ENCODE peak calls at places on chromosomes 11 and 22, in ten cellular contexts. F is thyroid gland, I is IMR-90, X is spleen, P is endothelial cell of umbilical vein, Y is Peyer's patch, S is HCT116, O is right lobe of liver, G is stomach, A is uterus. J is an unnamed sample.

GRCh38 chr11:21582791-21583190 is 610.1 kb upstream of the ANO5 start:
- DNase-seq in F (no peak), I (no peak), X (no peak), P (no peak), Y (no peak), S (no peak), O (no peak), G (no peak), A (no peak), J (no peak)

GRCh38 chr11:96391698-96392307 is 2.0 kb downstream of the JRKL start:
- DNase-seq in F (no peak), I (no peak), X (no peak), P (no peak), Y (no peak), S (no peak), O (no peak), G (no peak), A (no peak), J (no peak)

GRCh38 chr11:47261291-47261800 is 3.5 kb downstream of the NR1H3 start:
- DNase-seq in F (no peak), I (no peak), X (peak; percentile 68), P (no peak), Y (no peak), S (no peak), O (no peak), G (no peak), A (no peak), J (no peak)

GRCh38 chr22:22888509-22889353 is 1.1 kb downstream of the IGLL5 start:
- DNase-seq in F (no peak), I (no peak), X (no peak), P (no peak), Y (peak; percentile 28), S (no peak), O (no peak), G (no peak), A (no peak), J (no peak)

GRCh38 chr22:47095395-47096122 is 333.1 kb downstream of the TBC1D22A start:
- DNase-seq in F (no peak), I (peak; percentile 32), X (no peak), P (no peak), Y (no peak), S (no peak), O (no peak), G (no peak), A (no peak), J (no peak)

GRCh38 chr11:128328955-128329551 is 258.3 kb downstream of the ETS1 start:
- DNase-seq in F (no peak), I (no peak), X (peak; percentile 82), P (peak; percentile 93), Y (no peak), S (no peak), O (peak; percentile 61), G (no peak), A (no peak), J (no peak)

GRCh38 chr11:67420646-67421420 is 5.4 kb downstream of the CARNS1 start:
- DNase-seq in F (peak; percentile 97), I (peak; percentile 80), X (peak; percentile 100), P (peak; percentile 92), Y (peak; percentile 99), S (peak; percentile 81), O (peak; percentile 99), G (peak; percentile 99), A (peak; percentile 96), J (peak; percentile 78)

GRCh38 chr11:45094958-45095690 is 51.3 kb upstream of the PRDM11 start:
- DNase-seq in F (no peak), I (no peak), X (peak; percentile 65), P (no peak), Y (no peak), S (no peak), O (no peak), G (no peak), A (no peak), J (no peak)

GRCh38 chr11:104094576-104094975 is 58.1 kb downstream of the DDI1 start:
- DNase-seq in F (no peak), I (peak; percentile 66), X (no peak), P (no peak), Y (no peak), S (no peak), O (no peak), G (no peak), A (no peak), J (no peak)

GRCh38 chr11:123111465-123111864 is 49.5 kb upstream of the HSPA8 start:
- DNase-seq in F (no peak), I (peak; percentile 65), X (no peak), P (peak; percentile 41), Y (no peak), S (peak; percentile 47), O (no peak), G (no peak), A (no peak), J (peak; percentile 15)

GRCh38 chr11:74714904-74715303 is 16.3 kb downstream of the CHRDL2 start:
- DNase-seq in F (no peak), I (no peak), X (no peak), P (no peak), Y (no peak), S (no peak), O (no peak), G (no peak), A (no peak), J (no peak)

GRCh38 chr11:134818531-134818930 is 406.5 kb upstream of the B3GAT1 start:
- DNase-seq in F (no peak), I (no peak), X (no peak), P (no peak), Y (no peak), S (no peak), O (no peak), G (no peak), A (no peak), J (no peak)

GRCh38 chr11:131370090-131370751 is at the start of gene NTM:
- DNase-seq in F (peak; percentile 80), I (peak; percentile 7), X (no peak), P (no peak), Y (peak; percentile 59), S (no peak), O (no peak), G (peak; percentile 44), A (no peak), J (no peak)

GRCh38 chr11:43748095-43748494 is 67.6 kb downstream of the HSD17B12 start:
- DNase-seq in F (no peak), I (no peak), X (no peak), P (no peak), Y (no peak), S (no peak), O (no peak), G (no peak), A (no peak), J (no peak)

GRCh38 chr22:42919199-42919598 is 62.1 kb upstream of the ARFGAP3 start:
- DNase-seq in F (no peak), I (no peak), X (no peak), P (no peak), Y (no peak), S (peak; percentile 42), O (no peak), G (no peak), A (no peak), J (no peak)

GRCh38 chr11:8719260-8720190 is 36.9 kb downstream of the RPL27A start:
- DNase-seq in F (no peak), I (peak; percentile 96), X (no peak), P (peak; percentile 65), Y (no peak), S (peak; percentile 76), O (no peak), G (no peak), A (peak; percentile 71), J (peak; percentile 92)

DNA sequence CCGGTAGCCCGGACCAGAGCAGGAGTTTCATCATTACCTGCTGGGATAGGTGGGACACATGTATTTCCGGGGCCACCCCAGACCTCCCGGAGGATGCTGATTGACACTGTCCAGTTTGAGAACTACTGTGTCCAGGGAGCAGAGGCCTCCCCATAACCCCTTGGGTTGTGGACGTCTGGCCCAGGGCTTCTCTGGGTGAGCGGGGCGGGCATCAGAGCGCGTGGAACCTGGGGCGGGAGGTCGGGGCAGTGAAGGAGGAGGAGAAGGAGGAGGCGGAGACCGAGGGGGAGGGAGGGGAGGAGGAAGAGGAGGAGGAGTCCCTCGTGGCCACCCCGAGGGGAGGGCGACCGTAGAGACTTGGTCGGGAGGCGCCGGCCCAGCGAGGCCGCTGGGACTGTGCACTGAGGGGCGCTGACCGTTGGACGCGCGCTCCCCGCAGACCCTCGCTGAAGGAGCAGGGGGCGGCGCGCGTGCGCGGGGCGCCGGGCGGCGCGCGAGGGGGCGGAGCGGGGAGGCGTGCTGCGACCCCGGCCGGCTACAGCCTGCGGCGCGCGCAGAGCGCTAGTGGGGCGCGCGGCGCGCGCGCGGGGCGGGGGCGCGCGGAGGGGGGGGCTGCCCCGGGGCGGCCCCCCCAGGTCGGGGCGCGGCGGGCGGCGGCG is at the start of gene GRK3:
- DNase-seq in F (peak; percentile 85), I (peak; percentile 27), X (peak; percentile 93), P (peak; percentile 37), Y (peak; percentile 87), S (peak; percentile 44), O (peak; percentile 76), G (peak; percentile 55), A (peak; percentile 73), J (peak; percentile 64)
- TF ChIP-seq POLR2A in F (peak; percentile 59), I (no peak), X (no peak), P (no peak), Y (no peak), S (peak; percentile 29), O (peak; percentile 27), G (no peak), A (peak; percentile 41), J (peak; percentile 73)

GRCh38 chr11:118572075-118572913 is at the start of gene ARCN1:
- DNase-seq in F (peak; percentile 80), I (peak; percentile 73), X (peak; percentile 94), P (peak; percentile 74), Y (peak; percentile 90), S (peak; percentile 41), O (peak; percentile 83), G (peak; percentile 78), A (peak; percentile 79), J (peak; percentile 42)
- TF ChIP-seq POLR2A in F (peak; percentile 72), I (peak; percentile 89), X (no peak), P (peak; percentile 92), Y (peak; percentile 17), S (peak; percentile 29), O (peak; percentile 35), G (no peak), A (peak; percentile 69), J (peak; percentile 59)

GRCh38 chr11:73582636-73583035 is 15.3 kb downstream of the FAM168A start:
- DNase-seq in F (no peak), I (no peak), X (no peak), P (no peak), Y (no peak), S (no peak), O (no peak), G (no peak), A (no peak), J (no peak)
- TF ChIP-seq POLR2A in F (no peak), I (no peak), X (no peak), P (no peak), Y (no peak), S (no peak), O (no peak), G (no peak), A (no peak), J (no peak)

DNA sequence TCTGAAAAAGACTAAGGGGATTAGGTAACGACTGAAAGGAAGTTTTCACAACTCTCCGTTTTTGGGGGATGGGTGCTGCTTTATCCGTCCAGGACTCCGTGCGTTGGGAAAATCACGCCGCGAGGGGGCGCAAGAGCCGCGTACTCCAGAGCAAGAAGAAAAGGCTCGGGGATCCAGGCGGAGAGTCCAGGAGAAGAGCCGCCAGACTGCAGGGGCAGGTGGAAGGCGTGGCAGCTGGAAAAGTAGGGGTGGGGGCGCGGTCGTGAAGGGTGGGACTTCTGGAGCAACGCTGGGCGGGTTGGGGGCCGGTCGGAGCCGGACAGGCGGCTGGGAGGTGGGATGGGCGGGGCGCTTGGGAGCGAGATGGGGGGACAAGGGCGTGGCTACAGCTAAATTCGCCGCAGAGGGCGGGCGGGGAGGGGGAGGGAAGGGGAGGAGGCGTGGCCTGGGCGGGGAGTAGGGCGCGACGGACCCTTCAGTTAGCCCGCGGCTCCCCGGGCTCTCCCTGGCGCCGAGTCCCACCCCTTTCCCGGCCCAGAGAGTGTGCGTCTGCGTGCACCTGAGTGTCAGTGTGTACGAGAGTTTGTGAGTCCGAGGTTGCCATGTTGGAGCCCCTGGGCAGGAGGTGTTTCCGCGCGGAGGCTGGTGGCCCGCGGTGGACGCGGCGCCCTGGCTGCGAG is 613 bp upstream of the ARHGEF17 start:
- DNase-seq in F (peak; percentile 100), I (peak; percentile 98), X (peak; percentile 97), P (peak; percentile 99), Y (peak; percentile 98), S (peak; percentile 95), O (peak; percentile 95), G (peak; percentile 99), A (peak; percentile 100), J (peak; percentile 89)
- TF ChIP-seq POLR2A in F (peak; percentile 75), I (peak; percentile 32), X (no peak), P (peak; percentile 54), Y (no peak), S (peak; percentile 40), O (no peak), G (no peak), A (peak; percentile 52), J (peak; percentile 63)